ENCODE peak calls at places on chromosome 9, in ten cellular contexts. F, M, X, Y, S, C, U, G, P and Z are unnamed samples.

GRCh38 chr9:92378825-92379535 is 25.4 kb downstream of the OGN start:
- DNase-seq in F (no peak), M (no peak), X (peak; percentile 70), Y (no peak), S (peak; percentile 49), C (no peak), U (no peak), G (no peak), P (no peak), Z (peak; percentile 97)

GRCh38 chr9:78666818-78667429 is 370.0 kb downstream of the PSAT1 start:
- DNase-seq in F (no peak), M (no peak), X (no peak), Y (no peak), S (no peak), C (no peak), U (no peak), G (no peak), P (no peak), Z (no peak)

GRCh38 chr9:89400398-89401116 is 82.3 kb downstream of the SECISBP2 start:
- DNase-seq in F (no peak), M (no peak), X (no peak), Y (no peak), S (no peak), C (no peak), U (no peak), G (no peak), P (no peak), Z (no peak)

GRCh38 chr9:37449877-37450632 is 15.2 kb downstream of the ZBTB5 start:
- DNase-seq in F (no peak), M (no peak), X (no peak), Y (no peak), S (no peak), C (no peak), U (no peak), G (no peak), P (no peak), Z (peak; percentile 97)

GRCh38 chr9:99013550-99013949 is 69.8 kb downstream of the COL15A1 start:
- DNase-seq in F (no peak), M (no peak), X (no peak), Y (no peak), S (no peak), C (peak; percentile 50), U (no peak), G (no peak), P (no peak), Z (no peak)

GRCh38 chr9:630817-631216 is 210.7 kb upstream of the DMRT1 start:
- DNase-seq in F (no peak), M (no peak), X (no peak), Y (no peak), S (no peak), C (peak; percentile 6), U (no peak), G (no peak), P (no peak), Z (no peak)

GRCh38 chr9:4327504-4328191 is 27.8 kb upstream of the GLIS3 start:
- DNase-seq in F (no peak), M (no peak), X (peak; percentile 71), Y (no peak), S (no peak), C (no peak), U (no peak), G (no peak), P (no peak), Z (peak; percentile 13)

GRCh38 chr9:117528225-117528624 is 113.4 kb upstream of the ASTN2 start:
- DNase-seq in F (no peak), M (no peak), X (no peak), Y (no peak), S (no peak), C (no peak), U (no peak), G (no peak), P (no peak), Z (no peak)

GRCh38 chr9:83449166-83449565 is 89.0 kb downstream of the FRMD3 start:
- DNase-seq in F (no peak), M (no peak), X (no peak), Y (no peak), S (no peak), C (no peak), U (no peak), G (peak; percentile 36), P (no peak), Z (no peak)